ENCODE peak calls at places on chromosomes 4 and X, in four cellular contexts. L is aorta, Z is SK-N-SH, F is HEK293T. S is an unnamed sample.

GRCh38 chr4:151652841-151653547 is 107.8 kb downstream of the GATB start:
- DNase-seq in L (no peak), Z (no peak), F (no peak), S (no peak)

GRCh38 chr4:93103042-93103441 is 725.5 kb upstream of the ATOH1 start:
- DNase-seq in L (no peak), Z (no peak), F (peak), S (no peak)

GRCh38 chrX:16185725-16186136 is 18.4 kb downstream of the MAGEB17 start:
- DNase-seq in L (no peak), Z (no peak), F (no peak), S (no peak)

GRCh38 chr4:82811838-82812672 is 13.5 kb upstream of the SCD5 start:
- DNase-seq in L (no peak), Z (no peak), F (peak), S (no peak)

GRCh38 chr4:8506006-8506372 is 65.4 kb downstream of the TRMT44 start:
- DNase-seq in L (no peak), Z (no peak), F (no peak), S (no peak)

GRCh38 chr4:72715299-72715698 is 146.3 kb upstream of the ADAMTS3 start:
- DNase-seq in L (no peak), Z (no peak), F (no peak), S (no peak)

GRCh38 chr4:15493411-15493810 is 23.7 kb downstream of the CC2D2A start:
- DNase-seq in L (no peak), Z (no peak), F (no peak), S (no peak)

GRCh38 chr4:84916233-84916632 is 50.3 kb downstream of the WDFY3 start:
- DNase-seq in L (no peak), Z (no peak), F (no peak), S (no peak)

GRCh38 chr4:137343221-137343620 is 189.1 kb downstream of the PCDH18 start:
- DNase-seq in L (no peak), Z (no peak), F (no peak), S (no peak)

GRCh38 chr4:78612398-78613005 is 60.9 kb downstream of the ANXA3 start:
- DNase-seq in L (no peak), Z (peak), F (peak), S (no peak)

GRCh38 chr4:158599150-158599549 is 72.5 kb downstream of the C4orf46 start:
- DNase-seq in L (no peak), Z (no peak), F (no peak), S (no peak)

GRCh38 chr4:111213520-111213919 is 590.6 kb upstream of the PITX2 start:
- DNase-seq in L (no peak), Z (no peak), F (no peak), S (no peak)

GRCh38 chrX:115912372-115912897 is 258.1 kb upstream of the AGTR2 start:
- DNase-seq in L (no peak), Z (no peak), F (peak), S (no peak)

GRCh38 chr4:184282895-184283654 is 65.4 kb upstream of the ENPP6 start:
- DNase-seq in L (no peak), Z (no peak), F (no peak), S (no peak)

GRCh38 chr4:57083107-57083506 is 27.1 kb downstream of the IGFBP7 start:
- DNase-seq in L (no peak), Z (no peak), F (no peak), S (no peak)

GRCh38 chrX:22433292-22434070 is 160.8 kb downstream of the CBLL2 start:
- DNase-seq in L (no peak), Z (no peak), F (no peak), S (no peak)

GRCh38 chr4:42627887-42628646 is 28.8 kb downstream of the ATP8A1 start:
- DNase-seq in L (peak), Z (no peak), F (no peak), S (no peak)

GRCh38 chr4:185587444-185588161 is 52.3 kb upstream of the PDLIM3 start:
- DNase-seq in L (no peak), Z (no peak), F (no peak), S (no peak)

GRCh38 chrX:75061701-75062100 is 94.4 kb downstream of the ABCB7 start:
- DNase-seq in L (no peak), Z (no peak), F (no peak), S (no peak)

GRCh38 chr4:180134116-180134866 is 2108.9 kb upstream of the TENM3 start:
- DNase-seq in L (no peak), Z (no peak), F (peak), S (no peak)

GRCh38 chr4:11635336-11635735 is 206.6 kb upstream of the HS3ST1 start:
- DNase-seq in L (no peak), Z (no peak), F (no peak), S (no peak)

GRCh38 chr4:81469774-81470455 is 1.8 kb downstream of the RASGEF1B start:
- DNase-seq in L (no peak), Z (no peak), F (no peak), S (no peak)

GRCh38 chrX:140712413-140713173 is 3.0 kb downstream of the LINC00632 start:
- DNase-seq in L (peak), Z (peak), F (peak), S (no peak)

GRCh38 chrX:135544338-135544948 is 24.0 kb downstream of the INTS6L start:
- DNase-seq in L (no peak), Z (no peak), F (no peak), S (no peak)

GRCh38 chr4:187840814-187841213 is 154.8 kb upstream of the ZFP42 start:
- DNase-seq in L (no peak), Z (no peak), F (no peak), S (no peak)

GRCh38 chr4:13367244-13367643 is 116.9 kb downstream of the RAB28 start:
- DNase-seq in L (no peak), Z (no peak), F (no peak), S (no peak)

GRCh38 chr4:140136509-140136908 is 17.5 kb downstream of the MAML3 start:
- DNase-seq in L (no peak), Z (no peak), F (no peak), S (no peak)

GRCh38 chr4:153488719-153489384 is 22.7 kb downstream of the TMEM131L start:
- DNase-seq in L (no peak), Z (no peak), F (no peak), S (no peak)

GRCh38 chrX:51891821-51892551 is 1.4 kb upstream of the MAGED1 start:
- DNase-seq in L (peak), Z (peak), F (no peak), S (no peak)

GRCh38 chrX:85052636-85053343 is 49.1 kb downstream of the APOOL start:
- DNase-seq in L (no peak), Z (no peak), F (no peak), S (no peak)